ENCODE peak calls at places on chromosomes 6 and 20, in seven cellular contexts. L is dorsolateral prefrontal cortex; A is cardiac muscle cell; S is CD8-positive, alpha-beta T cell; G is fibroblast of lung; W is AG04449; O is endothelial cell. E is an unnamed sample.

GRCh38 chr20:1537731-1538058 is 19.8 kb downstream of the SIRPD start:
- DNase-seq in W (no peak), G (no peak), L (no peak), A (no peak), O (no peak), S (no peak), E (peak)

GRCh38 chr6:1136856-1137255 is 175.0 kb upstream of the FOXQ1 start:
- DNase-seq in A (no peak), S (no peak), W (no peak), O (no peak), G (no peak), L (no peak), E (no peak)

GRCh38 chr20:3661836-3662665 is 1.1 kb downstream of the GFRA4 start:
- DNase-seq in W (no peak), S (no peak), O (no peak), A (no peak), G (no peak), L (peak), E (no peak)

GRCh38 chr6:1395941-1396908 is 6.8 kb downstream of the FOXF2 start:
- DNase-seq in O (no peak), A (no peak), S (no peak), W (no peak), G (peak), L (no peak), E (no peak)

GRCh38 chr6:156402628-156403027 is 374.6 kb upstream of the ARID1B start:
- DNase-seq in G (no peak), W (no peak), L (no peak), S (no peak), O (no peak), A (no peak), E (no peak)

GRCh38 chr20:33733654-33734576 is 2.1 kb downstream of the ZNF341 start:
- DNase-seq in G (peak), S (no peak), W (peak), A (no peak), L (no peak), O (no peak), E (no peak)

GRCh38 chr6:35024601-35025054 is 116.5 kb downstream of the TCP11 start:
- DNase-seq in A (peak), L (no peak), S (no peak), O (peak), W (no peak), G (peak), E (no peak)

GRCh38 chr6:53244958-53245357 is 96.3 kb upstream of the GCM1 start:
- DNase-seq in L (no peak), O (no peak), A (no peak), S (no peak), W (no peak), G (no peak), E (peak)

GRCh38 chr20:51118216-51118615 is 95.3 kb upstream of the KCNG1 start:
- DNase-seq in G (no peak), A (no peak), L (no peak), S (no peak), O (no peak), W (no peak), E (no peak)

GRCh38 chr6:33277663-33278391 is 904 bp downstream of the B3GALT4 start:
- DNase-seq in O (peak), A (no peak), L (no peak), G (peak), S (peak), W (no peak), E (peak)

GRCh38 chr6:156777866-156778614 is 862 bp downstream of the ARID1B start:
- DNase-seq in W (no peak), L (no peak), A (peak), G (peak), S (peak), O (peak), E (peak)

GRCh38 chr20:62688855-62689460 is 19.7 kb upstream of the NTSR1 start:
- DNase-seq in A (peak), W (no peak), S (no peak), O (no peak), L (no peak), G (no peak), E (no peak)
- TF ChIP-seq CTCF in A (peak), W (peak), S (no peak), O (peak), L (no peak), G (no peak), E (no peak)

DNA sequence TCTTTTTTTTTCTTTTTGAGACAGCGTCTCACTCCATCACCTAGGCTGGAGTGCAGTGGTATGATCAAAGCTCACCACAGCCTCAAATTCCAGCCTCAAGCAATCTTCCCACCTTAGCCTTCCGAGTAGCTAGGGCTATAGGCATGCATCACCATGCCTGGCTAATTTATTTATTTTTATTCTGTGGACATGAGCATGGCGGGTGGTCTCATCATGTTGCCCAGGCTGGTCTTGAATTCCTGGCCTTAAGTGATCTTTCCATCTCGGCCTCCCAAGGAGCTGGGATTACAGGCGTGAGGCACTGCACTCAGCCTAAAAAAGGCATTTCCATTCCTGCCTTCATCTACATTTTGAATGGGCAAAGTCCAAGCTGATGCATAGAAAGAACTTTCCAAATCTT is 56.2 kb upstream of the BEND3 start:
- DNase-seq in G (no peak), A (no peak), L (no peak), O (no peak), W (no peak), S (no peak), E (no peak)
- TF ChIP-seq CTCF in G (no peak), A (no peak), L (no peak), O (no peak), W (no peak), S (no peak), E (no peak)

GRCh38 chr20:44069203-44069931 is 117.6 kb downstream of the JPH2 start:
- DNase-seq in O (no peak), W (no peak), S (peak), L (no peak), G (peak), A (no peak), E (peak)

GRCh38 chr20:44066645-44067606 is 120.1 kb downstream of the JPH2 start:
- DNase-seq in S (no peak), O (no peak), G (no peak), A (no peak), W (no peak), L (no peak), E (no peak)

GRCh38 chr20:44068780-44069191 is 118.2 kb downstream of the JPH2 start:
- DNase-seq in A (no peak), G (no peak), S (peak), W (no peak), O (no peak), L (peak), E (no peak)

GRCh38 chr20:44067650-44068081 is 119.3 kb downstream of the JPH2 start:
- DNase-seq in L (no peak), W (no peak), S (no peak), O (no peak), G (no peak), A (no peak), E (no peak)

GRCh38 chr20:44068311-44068710 is 118.7 kb downstream of the JPH2 start:
- DNase-seq in S (no peak), O (no peak), L (no peak), G (no peak), W (no peak), A (no peak), E (no peak)
- TF ChIP-seq CTCF in S (no peak), O (no peak), L (no peak), G (no peak), W (no peak), A (peak), E (no peak)

DNA sequence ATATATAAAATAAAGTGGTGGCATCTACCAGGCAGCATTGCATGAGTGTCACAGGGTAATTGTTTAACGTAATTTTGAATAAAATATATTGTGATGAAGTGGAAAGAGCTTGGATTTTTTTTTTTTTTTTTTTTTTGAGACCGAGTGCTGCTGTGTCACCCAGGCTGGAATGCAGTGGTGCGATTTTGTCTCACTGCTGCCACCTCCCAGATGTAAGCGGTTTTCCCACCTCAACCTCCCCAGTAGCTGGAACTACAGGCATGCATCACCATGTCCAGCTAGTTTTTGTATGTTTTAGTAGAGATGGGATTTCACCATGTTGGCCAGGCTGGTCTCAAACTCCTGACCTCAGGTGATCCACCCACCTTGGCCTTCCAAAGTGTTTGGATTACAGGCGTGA is 81.1 kb upstream of the SMIM8 start:
- DNase-seq in G (no peak), A (no peak), W (no peak), L (no peak), S (no peak), O (no peak), E (no peak)
- TF ChIP-seq CTCF in G (no peak), A (no peak), W (no peak), L (no peak), S (no peak), O (no peak), E (no peak)

DNA sequence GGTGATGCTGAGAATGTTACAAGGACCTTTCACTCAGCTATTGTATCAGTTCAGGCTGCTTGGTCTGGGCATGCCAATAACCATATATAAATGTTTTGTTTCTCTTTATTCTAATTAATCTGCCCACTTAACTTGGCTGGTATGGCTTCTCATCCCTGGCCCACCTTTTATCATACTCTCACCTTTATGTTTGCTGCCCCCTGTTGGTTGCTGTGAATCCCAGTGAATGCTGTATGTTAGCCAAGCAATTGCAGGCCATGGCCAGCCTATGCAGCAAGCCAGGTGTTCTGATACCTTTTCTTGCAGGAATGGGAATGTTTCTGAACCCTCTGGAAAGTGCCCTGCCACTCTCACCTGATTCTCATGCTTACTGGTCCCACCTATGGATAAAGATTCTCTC is 54.6 kb downstream of the PCSK2 start:
- DNase-seq in A (peak), G (no peak), L (no peak), S (no peak), O (peak), W (no peak), E (no peak)
- TF ChIP-seq CTCF in A (no peak), G (no peak), L (no peak), S (no peak), O (peak), W (peak), E (peak)

DNA sequence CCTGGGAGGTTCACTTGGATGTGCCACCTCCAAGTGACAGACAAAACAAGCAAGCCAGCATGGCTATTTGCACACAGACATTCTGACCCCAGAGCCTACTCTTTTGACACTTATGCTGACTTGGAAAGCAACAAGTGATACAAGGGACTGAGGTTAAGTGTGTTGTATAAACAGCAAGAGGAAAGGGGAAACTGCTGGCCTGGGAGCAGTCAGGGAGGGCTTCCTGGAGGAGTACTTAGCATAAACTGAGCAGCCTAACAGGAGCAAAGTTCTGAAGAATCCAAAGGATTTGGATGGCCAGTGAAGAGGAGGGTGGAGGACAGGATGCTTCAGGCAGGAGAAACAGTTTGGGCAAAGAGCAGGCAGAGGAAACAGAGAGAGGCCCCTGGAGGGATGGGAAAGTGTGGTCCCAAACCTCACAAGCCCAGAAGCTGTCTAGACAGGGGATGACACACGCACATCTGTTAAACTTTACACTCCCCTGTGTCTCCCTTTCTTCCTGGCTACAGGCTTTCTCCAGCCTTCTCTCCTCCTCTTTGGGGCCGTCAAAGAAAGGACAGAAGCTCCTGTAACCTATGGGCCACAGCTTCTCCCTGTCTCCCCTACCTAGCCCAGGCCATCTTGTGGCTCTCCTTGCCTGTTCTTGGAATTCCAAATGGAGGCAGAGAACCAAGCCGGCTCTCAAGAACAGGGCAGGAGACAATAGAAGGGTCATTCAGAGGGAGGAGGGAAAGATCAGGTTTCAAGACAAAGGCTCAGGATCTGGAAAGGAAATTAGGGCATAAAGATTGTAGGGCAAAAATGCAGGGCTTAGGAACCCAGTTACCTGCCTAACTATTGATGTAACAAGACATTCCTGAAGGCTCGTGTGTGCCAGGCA is 19.3 kb downstream of the SULF2 start:
- DNase-seq in S (no peak), G (no peak), A (no peak), O (no peak), L (no peak), W (no peak), E (no peak)
- TF ChIP-seq CTCF in S (no peak), G (no peak), A (no peak), O (no peak), L (no peak), W (no peak), E (no peak)

DNA sequence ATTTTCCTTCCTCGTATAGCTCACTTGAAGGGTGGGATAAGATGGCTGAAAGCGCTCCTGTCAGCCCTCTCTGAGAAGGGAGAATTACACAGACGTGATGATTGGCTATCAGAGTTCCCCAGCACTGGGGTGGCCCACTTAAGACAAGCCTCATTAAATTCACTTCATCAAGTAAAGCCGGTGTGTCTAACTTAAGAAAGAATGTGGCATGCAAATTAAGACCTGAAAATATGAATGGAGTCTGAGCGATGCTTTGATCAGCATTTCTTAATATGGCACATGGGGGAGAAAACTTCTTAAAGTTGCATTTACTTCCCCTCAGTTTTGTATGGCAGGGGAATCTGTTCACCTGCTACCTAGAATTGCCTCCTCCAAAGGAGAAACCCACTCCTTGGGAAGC is 369.3 kb downstream of the FARS2 start:
- DNase-seq in S (no peak), O (no peak), A (no peak), W (no peak), G (no peak), L (no peak), E (no peak)
- TF ChIP-seq CTCF in S (no peak), O (no peak), A (no peak), W (no peak), G (no peak), L (no peak), E (no peak)

GRCh38 chr20:62965363-62965771 is 12.9 kb downstream of the SLC17A9 start:
- DNase-seq in O (no peak), L (no peak), G (no peak), W (no peak), A (no peak), S (no peak), E (no peak)
- TF ChIP-seq CTCF in O (no peak), L (no peak), G (no peak), W (no peak), A (no peak), S (no peak), E (no peak)

GRCh38 chr6:135423649-135424128 is 73.9 kb downstream of the AHI1 start:
- DNase-seq in G (peak), A (peak), S (no peak), W (no peak), L (no peak), O (no peak), E (peak)
- TF ChIP-seq CTCF in G (peak), A (peak), S (peak), W (peak), L (peak), O (peak), E (peak)

GRCh38 chr20:57465943-57466342 is 59.0 kb downstream of the CTCFL start:
- DNase-seq in G (no peak), A (no peak), O (no peak), W (no peak), L (no peak), S (no peak), E (no peak)
- TF ChIP-seq CTCF in G (no peak), A (peak), O (no peak), W (no peak), L (no peak), S (no peak), E (peak)